ENCODE peak calls at places on chromosomes 7 and 10, in seven cellular contexts. One of them, this sample, is unnamed.

GRCh38 chr10:61964059-61964709 is 62.7 kb downstream of the ARID5B start:
- DNase-seq in OCI-LY7: no peak
- DNase-seq in left lung: no peak
- DNase-seq in endodermal cell: no peak
- DNase-seq in CD4-positive, alpha-beta memory T cell: no peak
- DNase-seq in testis: no peak
- DNase-seq in PC-9: no peak
- DNase-seq in this sample: no peak

GRCh38 chr10:15188629-15189028 is 20.1 kb upstream of the NMT2 start:
- DNase-seq in OCI-LY7: no peak
- DNase-seq in left lung: no peak
- DNase-seq in endodermal cell: no peak
- DNase-seq in CD4-positive, alpha-beta memory T cell: no peak
- DNase-seq in testis: no peak
- DNase-seq in PC-9: no peak
- DNase-seq in this sample: no peak

GRCh38 chr7:116776610-116777289 is 85.6 kb upstream of the CAPZA2 start:
- DNase-seq in OCI-LY7: no peak
- DNase-seq in left lung: no peak
- DNase-seq in endodermal cell: no peak
- DNase-seq in CD4-positive, alpha-beta memory T cell: no peak
- DNase-seq in testis: no peak
- DNase-seq in PC-9: peak; percentile 88
- DNase-seq in this sample: no peak

GRCh38 chr10:507908-508444 is 181.5 kb downstream of the DIP2C start:
- DNase-seq in OCI-LY7: no peak
- DNase-seq in left lung: no peak
- DNase-seq in endodermal cell: no peak
- DNase-seq in CD4-positive, alpha-beta memory T cell: no peak
- DNase-seq in testis: no peak
- DNase-seq in PC-9: no peak
- DNase-seq in this sample: no peak

GRCh38 chr10:84540617-84541288 is 212.4 kb downstream of the CCSER2 start:
- DNase-seq in OCI-LY7: peak; percentile 30
- DNase-seq in left lung: peak; percentile 90
- DNase-seq in endodermal cell: peak; percentile 95
- DNase-seq in CD4-positive, alpha-beta memory T cell: peak; percentile 55
- DNase-seq in testis: peak; percentile 77
- DNase-seq in PC-9: no peak
- DNase-seq in this sample: peak; percentile 77

GRCh38 chr10:58177362-58177947 is 90.2 kb downstream of the IPMK start:
- DNase-seq in OCI-LY7: peak; percentile 35
- DNase-seq in left lung: no peak
- DNase-seq in endodermal cell: no peak
- DNase-seq in CD4-positive, alpha-beta memory T cell: no peak
- DNase-seq in testis: no peak
- DNase-seq in PC-9: no peak
- DNase-seq in this sample: no peak

GRCh38 chr10:119252051-119252465 is 44.7 kb downstream of the GRK5 start:
- DNase-seq in OCI-LY7: no peak
- DNase-seq in left lung: no peak
- DNase-seq in endodermal cell: no peak
- DNase-seq in CD4-positive, alpha-beta memory T cell: no peak
- DNase-seq in testis: no peak
- DNase-seq in PC-9: no peak
- DNase-seq in this sample: peak; percentile 25

GRCh38 chr10:20858292-20859124 is 38.6 kb downstream of the NEBL start:
- DNase-seq in OCI-LY7: peak; percentile 44
- DNase-seq in left lung: no peak
- DNase-seq in endodermal cell: no peak
- DNase-seq in CD4-positive, alpha-beta memory T cell: no peak
- DNase-seq in testis: no peak
- DNase-seq in PC-9: peak; percentile 55
- DNase-seq in this sample: no peak

GRCh38 chr7:94400643-94401042 is 5.9 kb downstream of the COL1A2 start:
- DNase-seq in OCI-LY7: no peak
- DNase-seq in left lung: no peak
- DNase-seq in endodermal cell: no peak
- DNase-seq in CD4-positive, alpha-beta memory T cell: no peak
- DNase-seq in testis: no peak
- DNase-seq in PC-9: no peak
- DNase-seq in this sample: no peak

GRCh38 chr7:2894118-2894940 is 50.2 kb upstream of the GNA12 start:
- DNase-seq in OCI-LY7: peak; percentile 91
- DNase-seq in left lung: no peak
- DNase-seq in endodermal cell: no peak
- DNase-seq in CD4-positive, alpha-beta memory T cell: no peak
- DNase-seq in testis: no peak
- DNase-seq in PC-9: no peak
- DNase-seq in this sample: no peak

GRCh38 chr10:6562221-6562620 is 17.9 kb downstream of the PRKCQ start:
- DNase-seq in OCI-LY7: no peak
- DNase-seq in left lung: no peak
- DNase-seq in endodermal cell: no peak
- DNase-seq in CD4-positive, alpha-beta memory T cell: no peak
- DNase-seq in testis: no peak
- DNase-seq in PC-9: no peak
- DNase-seq in this sample: no peak

GRCh38 chr10:125024496-125025234 is 82.7 kb downstream of the ZRANB1 start:
- DNase-seq in OCI-LY7: peak; percentile 20
- DNase-seq in left lung: no peak
- DNase-seq in endodermal cell: no peak
- DNase-seq in CD4-positive, alpha-beta memory T cell: no peak
- DNase-seq in testis: no peak
- DNase-seq in PC-9: no peak
- DNase-seq in this sample: peak; percentile 29

GRCh38 chr7:134726581-134726980 is 52.9 kb upstream of the CALD1 start:
- DNase-seq in OCI-LY7: no peak
- DNase-seq in left lung: no peak
- DNase-seq in endodermal cell: no peak
- DNase-seq in CD4-positive, alpha-beta memory T cell: no peak
- DNase-seq in testis: no peak
- DNase-seq in PC-9: no peak
- DNase-seq in this sample: no peak

GRCh38 chr7:82600601-82601000 is 157.0 kb upstream of the CACNA2D1 start:
- DNase-seq in OCI-LY7: no peak
- DNase-seq in left lung: no peak
- DNase-seq in endodermal cell: no peak
- DNase-seq in CD4-positive, alpha-beta memory T cell: no peak
- DNase-seq in testis: no peak
- DNase-seq in PC-9: no peak
- DNase-seq in this sample: no peak

GRCh38 chr10:113736576-113736975 is 14.9 kb upstream of the PLEKHS1 start:
- DNase-seq in OCI-LY7: no peak
- DNase-seq in left lung: no peak
- DNase-seq in endodermal cell: no peak
- DNase-seq in CD4-positive, alpha-beta memory T cell: no peak
- DNase-seq in testis: no peak
- DNase-seq in PC-9: no peak
- DNase-seq in this sample: no peak

GRCh38 chr7:47503283-47503682 is 78.6 kb downstream of the TNS3 start:
- DNase-seq in OCI-LY7: no peak
- DNase-seq in left lung: no peak
- DNase-seq in endodermal cell: no peak
- DNase-seq in CD4-positive, alpha-beta memory T cell: no peak
- DNase-seq in testis: no peak
- DNase-seq in PC-9: no peak
- DNase-seq in this sample: no peak

GRCh38 chr10:12390733-12391132 is 41.4 kb downstream of the CAMK1D start:
- DNase-seq in OCI-LY7: no peak
- DNase-seq in left lung: no peak
- DNase-seq in endodermal cell: no peak
- DNase-seq in CD4-positive, alpha-beta memory T cell: no peak
- DNase-seq in testis: no peak
- DNase-seq in PC-9: no peak
- DNase-seq in this sample: no peak

GRCh38 chr10:103493362-103493871 is at the start of gene NEURL1:
- DNase-seq in OCI-LY7: peak; percentile 49
- DNase-seq in left lung: peak; percentile 72
- DNase-seq in endodermal cell: peak; percentile 77
- DNase-seq in CD4-positive, alpha-beta memory T cell: peak; percentile 59
- DNase-seq in testis: peak; percentile 72
- DNase-seq in PC-9: no peak
- DNase-seq in this sample: peak; percentile 44

GRCh38 chr7:134510646-134511045 is 16.7 kb upstream of the AKR1B10 start:
- DNase-seq in OCI-LY7: no peak
- DNase-seq in left lung: no peak
- DNase-seq in endodermal cell: no peak
- DNase-seq in CD4-positive, alpha-beta memory T cell: no peak
- DNase-seq in testis: peak; percentile 59
- DNase-seq in PC-9: no peak
- DNase-seq in this sample: no peak

GRCh38 chr10:35194906-35195305 is 68.3 kb downstream of the CREM start:
- DNase-seq in OCI-LY7: peak; percentile 43
- DNase-seq in left lung: no peak
- DNase-seq in endodermal cell: no peak
- DNase-seq in CD4-positive, alpha-beta memory T cell: peak; percentile 89
- DNase-seq in testis: no peak
- DNase-seq in PC-9: no peak
- DNase-seq in this sample: no peak

GRCh38 chr10:123398756-123399155 is 244.6 kb downstream of the BUB3 start:
- DNase-seq in OCI-LY7: no peak
- DNase-seq in left lung: no peak
- DNase-seq in endodermal cell: peak; percentile 4
- DNase-seq in CD4-positive, alpha-beta memory T cell: no peak
- DNase-seq in testis: no peak
- DNase-seq in PC-9: no peak
- DNase-seq in this sample: no peak

GRCh38 chr7:133770863-133771492 is 356.2 kb upstream of the LRGUK start:
- DNase-seq in OCI-LY7: no peak
- DNase-seq in left lung: no peak
- DNase-seq in endodermal cell: no peak
- DNase-seq in CD4-positive, alpha-beta memory T cell: no peak
- DNase-seq in testis: no peak
- DNase-seq in PC-9: no peak
- DNase-seq in this sample: peak; percentile 19

GRCh38 chr10:131219584-131219886 is 92.0 kb downstream of the TCERG1L start:
- DNase-seq in OCI-LY7: no peak
- DNase-seq in left lung: no peak
- DNase-seq in endodermal cell: no peak
- DNase-seq in CD4-positive, alpha-beta memory T cell: no peak
- DNase-seq in testis: no peak
- DNase-seq in PC-9: no peak
- DNase-seq in this sample: no peak

GRCh38 chr10:131220601-131221171 is 90.8 kb downstream of the TCERG1L start:
- DNase-seq in OCI-LY7: no peak
- DNase-seq in left lung: peak; percentile 60
- DNase-seq in endodermal cell: no peak
- DNase-seq in CD4-positive, alpha-beta memory T cell: no peak
- DNase-seq in testis: no peak
- DNase-seq in PC-9: no peak
- DNase-seq in this sample: no peak

GRCh38 chr10:131216681-131217230 is 94.8 kb downstream of the TCERG1L start:
- DNase-seq in OCI-LY7: no peak
- DNase-seq in left lung: peak; percentile 45
- DNase-seq in endodermal cell: no peak
- DNase-seq in CD4-positive, alpha-beta memory T cell: no peak
- DNase-seq in testis: no peak
- DNase-seq in PC-9: no peak
- DNase-seq in this sample: no peak

GRCh38 chr10:131219955-131220489 is 91.5 kb downstream of the TCERG1L start:
- DNase-seq in OCI-LY7: no peak
- DNase-seq in left lung: peak; percentile 51
- DNase-seq in endodermal cell: no peak
- DNase-seq in CD4-positive, alpha-beta memory T cell: no peak
- DNase-seq in testis: no peak
- DNase-seq in PC-9: no peak
- DNase-seq in this sample: no peak

GRCh38 chr10:131218811-131219583 is 92.5 kb downstream of the TCERG1L start:
- DNase-seq in OCI-LY7: no peak
- DNase-seq in left lung: peak; percentile 60
- DNase-seq in endodermal cell: no peak
- DNase-seq in CD4-positive, alpha-beta memory T cell: no peak
- DNase-seq in testis: no peak
- DNase-seq in PC-9: no peak
- DNase-seq in this sample: no peak
- H3K9me3 ChIP-seq in OCI-LY7: no peaks in the 10 kb centered on the region
- H3K9me3 ChIP-seq in left lung: no peaks in the 10 kb centered on the region
- H3K9me3 ChIP-seq in endodermal cell: no peaks in the 10 kb centered on the region
- H3K9me3 ChIP-seq in CD4-positive, alpha-beta memory T cell: no peaks in the 10 kb centered on the region
- H3K9me3 ChIP-seq in testis: no peaks in the 10 kb centered on the region
- H3K9me3 ChIP-seq in PC-9: no peaks in the 10 kb centered on the region
- H3K9me3 ChIP-seq in this sample: no peaks in the 10 kb centered on the region

GRCh38 chr10:98445200-98445812 is 1.4 kb downstream of the HPS1 start:
- DNase-seq in OCI-LY7: no peak
- DNase-seq in left lung: no peak
- DNase-seq in endodermal cell: no peak
- DNase-seq in CD4-positive, alpha-beta memory T cell: no peak
- DNase-seq in testis: no peak
- DNase-seq in PC-9: no peak
- DNase-seq in this sample: no peak
- H3K4me3 ChIP-seq in OCI-LY7: peak overlapping the region; percentile 88
- H3K4me3 ChIP-seq in left lung: no peak overlapping the region
- H3K4me3 ChIP-seq in endodermal cell: peak overlapping the region; percentile 78
- H3K4me3 ChIP-seq in CD4-positive, alpha-beta memory T cell: peak overlapping the region; percentile 73
- H3K4me3 ChIP-seq in testis: no peak overlapping the region
- H3K4me3 ChIP-seq in PC-9: peak overlapping the region; percentile 82
- H3K4me3 ChIP-seq in this sample: no peak overlapping the region

DNA sequence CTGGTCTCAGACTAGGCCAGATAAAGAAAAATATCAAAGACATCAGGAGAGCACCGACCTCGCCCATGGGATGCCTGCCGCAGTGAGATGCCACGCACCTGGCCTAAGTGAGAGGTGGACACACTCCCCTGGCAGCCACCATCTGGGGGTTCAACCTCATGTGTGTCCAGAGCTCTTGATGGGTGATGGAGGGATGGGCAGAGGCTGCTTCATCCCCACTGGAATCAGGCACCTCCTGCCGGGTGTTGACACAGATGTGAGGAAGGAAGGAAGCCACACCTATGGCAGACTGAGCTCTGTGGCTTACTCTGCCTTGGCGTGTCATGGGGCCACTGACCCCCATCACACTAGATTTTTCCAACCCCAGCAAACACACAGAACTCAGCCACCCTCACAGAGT is 11.4 kb downstream of the ZNF488 start:
- DNase-seq in OCI-LY7: no peak
- DNase-seq in left lung: no peak
- DNase-seq in endodermal cell: peak; percentile 31
- DNase-seq in CD4-positive, alpha-beta memory T cell: no peak
- DNase-seq in testis: peak; percentile 3
- DNase-seq in PC-9: no peak
- DNase-seq in this sample: no peak
- H3K9me3 ChIP-seq in OCI-LY7: no peaks in the 10 kb centered on the region
- H3K9me3 ChIP-seq in left lung: no peaks in the 10 kb centered on the region
- H3K9me3 ChIP-seq in endodermal cell: no peaks in the 10 kb centered on the region
- H3K9me3 ChIP-seq in CD4-positive, alpha-beta memory T cell: no peaks in the 10 kb centered on the region
- H3K9me3 ChIP-seq in testis: no peaks in the 10 kb centered on the region
- H3K9me3 ChIP-seq in PC-9: no peaks in the 10 kb centered on the region
- H3K9me3 ChIP-seq in this sample: no peaks in the 10 kb centered on the region

DNA sequence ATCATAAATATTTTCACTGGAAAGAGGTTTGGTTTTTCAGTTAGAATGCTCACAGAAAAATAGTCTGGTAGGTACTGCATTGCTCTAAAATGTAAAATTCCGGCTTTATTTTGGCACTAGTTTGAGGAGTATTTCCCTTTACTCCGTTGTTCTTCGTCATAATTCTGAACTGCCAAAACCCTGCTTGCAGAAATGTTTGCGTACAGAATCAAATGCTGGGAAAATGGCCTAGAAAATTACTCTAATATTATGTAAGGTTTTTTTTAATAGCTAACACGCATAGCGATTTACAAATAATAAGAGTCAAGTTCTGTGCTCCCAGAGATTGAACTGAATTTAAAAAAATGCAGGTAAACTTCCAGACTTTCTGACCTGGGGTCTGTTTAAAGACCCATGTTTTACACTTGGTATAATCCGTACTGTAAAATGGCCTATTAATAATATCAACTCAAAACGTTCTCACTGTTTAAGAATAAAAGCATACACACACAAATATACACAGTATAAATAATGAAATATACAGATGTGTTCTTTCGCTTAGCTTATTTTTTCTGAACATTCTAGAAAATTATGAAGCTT is 23.6 kb upstream of the ANLN start:
- DNase-seq in OCI-LY7: no peak
- DNase-seq in left lung: no peak
- DNase-seq in endodermal cell: no peak
- DNase-seq in CD4-positive, alpha-beta memory T cell: no peak
- DNase-seq in testis: no peak
- DNase-seq in PC-9: no peak
- DNase-seq in this sample: no peak
- H3K4me3 ChIP-seq in OCI-LY7: peak overlapping the region; percentile 71
- H3K4me3 ChIP-seq in left lung: peak overlapping the region; percentile 67
- H3K4me3 ChIP-seq in endodermal cell: peak overlapping the region; percentile 93
- H3K4me3 ChIP-seq in CD4-positive, alpha-beta memory T cell: no peak overlapping the region
- H3K4me3 ChIP-seq in testis: peak overlapping the region; percentile 72
- H3K4me3 ChIP-seq in PC-9: peak overlapping the region; percentile 86
- H3K4me3 ChIP-seq in this sample: peak overlapping the region; percentile 83

This sample was measured in BE2C.